ENCODE peak calls at places on chromosomes 1 and 21, in nine cellular contexts. O is progenitor cell of endocrine pancreas; I is fibroblast of mammary gland; L is EL; Y is left ventricle myocardium inferior; M is AG20443; D is activated CD8-positive, alpha-beta memory T cell treated with anti-CD3 and anti-CD28 coated beads, Interleukin-2, amount 50 U/mL, for 4 hours; U is activated CD4-positive, alpha-beta T cell treated with anti-CD3 and anti-CD28 coated beads for 1 hour; G is upper lobe of right lung. W is an unnamed sample.

GRCh38 chr1:36175137-36176095 is 19.5 kb downstream of the MAP7D1 start:
- DNase-seq in O (no peak), I (no peak), L (no peak), Y (peak), M (peak), D (no peak), U (no peak), G (no peak), W (no peak)

GRCh38 chr1:159669338-159669737 is 45.1 kb downstream of the CRP start:
- DNase-seq in O (no peak), I (no peak), L (no peak), Y (no peak), M (no peak), D (no peak), U (no peak), G (no peak), W (no peak)

GRCh38 chr1:202834771-202835547 is 24.2 kb downstream of the PCAT6 start:
- DNase-seq in O (no peak), I (no peak), L (no peak), Y (no peak), M (no peak), D (no peak), U (no peak), G (no peak), W (peak)

GRCh38 chr1:221149111-221149510 is 269.9 kb downstream of the HLX start:
- DNase-seq in O (no peak), I (peak), L (no peak), Y (no peak), M (peak), D (no peak), U (no peak), G (no peak), W (no peak)

GRCh38 chr1:3662080-3662671 is 9.9 kb downstream of the TP73 start:
- DNase-seq in O (no peak), I (no peak), L (no peak), Y (no peak), M (no peak), D (no peak), U (no peak), G (peak), W (no peak)

GRCh38 chr1:58921342-58921741 is 137.5 kb upstream of the JUN start:
- DNase-seq in O (no peak), I (no peak), L (no peak), Y (no peak), M (no peak), D (no peak), U (no peak), G (no peak), W (no peak)

GRCh38 chr1:198064181-198064580 is 92.6 kb upstream of the NEK7 start:
- DNase-seq in O (no peak), I (no peak), L (peak), Y (no peak), M (peak), D (no peak), U (no peak), G (no peak), W (no peak)

GRCh38 chr21:42378418-42378817 is 12.1 kb upstream of the TFF1 start:
- DNase-seq in O (no peak), I (no peak), L (no peak), Y (no peak), M (no peak), D (no peak), U (no peak), G (peak), W (no peak)

GRCh38 chr1:8660455-8660854 is 157.0 kb downstream of the RERE start:
- DNase-seq in O (no peak), I (peak), L (peak), Y (peak), M (peak), D (no peak), U (no peak), G (no peak), W (no peak)

W was measured in D721Med.